ENCODE peak calls at places on chromosome 1, in nine cellular contexts. L is uterus, A is neural progenitor cell, U is GM23338, S is fibroblast of mammary gland, W is gastrocnemius medialis, X is IMR-90, T is PC-3, J is aorta. I is an unnamed sample.

GRCh38 chr1:159923203-159924024 is 1.9 kb downstream of the TAGLN2 start:
- DNase-seq in L (peak), A (no peak), U (peak), S (peak), W (peak), X (peak), T (peak), J (peak), I (peak)

GRCh38 chr1:114668784-114669561 is 876 bp downstream of the DENND2C start:
- DNase-seq in L (no peak), A (no peak), U (peak), S (peak), W (peak), X (peak), T (peak), J (no peak), I (no peak)

GRCh38 chr1:31765041-31765467 is 914 bp upstream of the ADGRB2 start:
- DNase-seq in L (no peak), A (peak), U (peak), S (peak), W (no peak), X (peak), T (peak), J (no peak), I (peak)

GRCh38 chr1:55329091-55329490 is 113.9 kb upstream of the USP24 start:
- DNase-seq in L (peak), A (no peak), U (peak), S (no peak), W (no peak), X (peak), T (no peak), J (no peak), I (no peak)

GRCh38 chr1:203534526-203534925 is 40.6 kb downstream of the OPTC start:
- DNase-seq in L (peak), A (peak), U (no peak), S (peak), W (peak), X (peak), T (peak), J (peak), I (no peak)

GRCh38 chr1:231196307-231196706 is 34.4 kb downstream of the TRIM67 start:
- DNase-seq in L (no peak), A (no peak), U (no peak), S (no peak), W (no peak), X (no peak), T (no peak), J (no peak), I (no peak)

GRCh38 chr1:102241431-102242338 is 245.0 kb upstream of the OLFM3 start:
- DNase-seq in L (no peak), A (no peak), U (no peak), S (no peak), W (no peak), X (no peak), T (no peak), J (no peak), I (no peak)

GRCh38 chr1:93635614-93636543 is 45.8 kb downstream of the BCAR3 start:
- DNase-seq in L (no peak), A (peak), U (peak), S (no peak), W (no peak), X (no peak), T (no peak), J (no peak), I (no peak)

GRCh38 chr1:154193821-154194220 is 1.9 kb upstream of the TPM3 start:
- DNase-seq in L (no peak), A (no peak), U (no peak), S (peak), W (peak), X (no peak), T (peak), J (no peak), I (no peak)

GRCh38 chr1:110176299-110176956 is 26.1 kb downstream of the SLC6A17 start:
- DNase-seq in L (no peak), A (no peak), U (no peak), S (no peak), W (no peak), X (no peak), T (no peak), J (no peak), I (no peak)

DNA sequence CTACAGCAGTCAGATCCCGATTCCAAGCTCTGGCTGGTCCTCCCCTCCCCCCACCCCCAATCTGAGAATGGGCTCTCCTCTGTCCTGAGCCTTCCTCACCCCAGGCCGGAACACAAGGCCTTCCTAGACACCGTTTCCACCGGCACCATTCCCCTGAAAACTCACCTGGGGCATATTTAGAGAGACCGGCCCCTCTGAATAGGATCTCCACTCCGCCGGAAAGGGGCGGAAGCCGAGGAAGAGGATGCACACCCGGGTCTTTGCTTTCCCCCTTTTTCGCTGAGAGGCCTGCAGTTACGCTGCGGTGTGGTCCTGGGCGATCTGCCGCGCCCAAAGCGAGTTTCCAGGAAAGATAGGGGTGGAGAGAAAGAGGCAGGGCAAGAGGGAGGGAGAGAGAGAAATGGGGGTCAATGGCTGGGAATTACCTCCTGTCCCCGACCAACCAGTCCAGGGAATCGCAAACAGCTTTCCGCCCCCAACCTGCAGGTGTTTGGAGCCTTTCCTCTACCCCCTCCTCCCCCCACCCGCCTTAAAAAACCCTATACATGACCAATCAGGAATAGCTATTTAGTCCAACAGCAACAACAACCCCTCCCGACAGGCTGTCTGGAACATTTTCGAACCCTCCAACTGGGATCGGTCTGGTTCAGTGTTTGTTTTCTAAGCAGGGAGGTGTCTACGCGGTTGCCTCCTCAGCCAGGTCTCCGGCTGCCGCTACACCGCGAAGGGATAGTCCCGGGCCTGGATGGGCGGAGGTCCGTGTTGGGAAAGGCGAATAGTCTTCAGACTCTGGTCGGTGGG is 2.8 kb downstream of the TAL1 start:
- DNase-seq in L (no peak), A (peak), U (peak), S (no peak), W (no peak), X (no peak), T (no peak), J (no peak), I (peak)
- H3K4me3 ChIP-seq in L (no peak), A (no peak), U (peak), S (no peak), W (peak), X (no peak), T (no peak), J (no peak), I (peak)

GRCh38 chr1:181021155-181021554 is 1.5 kb downstream of the STX6 start:
- DNase-seq in L (no peak), A (no peak), U (no peak), S (no peak), W (no peak), X (no peak), T (no peak), J (no peak), I (no peak)
- H3K4me3 ChIP-seq in L (no peak), A (peak), U (peak), S (peak), W (peak), X (peak), T (peak), J (peak), I (peak)

DNA sequence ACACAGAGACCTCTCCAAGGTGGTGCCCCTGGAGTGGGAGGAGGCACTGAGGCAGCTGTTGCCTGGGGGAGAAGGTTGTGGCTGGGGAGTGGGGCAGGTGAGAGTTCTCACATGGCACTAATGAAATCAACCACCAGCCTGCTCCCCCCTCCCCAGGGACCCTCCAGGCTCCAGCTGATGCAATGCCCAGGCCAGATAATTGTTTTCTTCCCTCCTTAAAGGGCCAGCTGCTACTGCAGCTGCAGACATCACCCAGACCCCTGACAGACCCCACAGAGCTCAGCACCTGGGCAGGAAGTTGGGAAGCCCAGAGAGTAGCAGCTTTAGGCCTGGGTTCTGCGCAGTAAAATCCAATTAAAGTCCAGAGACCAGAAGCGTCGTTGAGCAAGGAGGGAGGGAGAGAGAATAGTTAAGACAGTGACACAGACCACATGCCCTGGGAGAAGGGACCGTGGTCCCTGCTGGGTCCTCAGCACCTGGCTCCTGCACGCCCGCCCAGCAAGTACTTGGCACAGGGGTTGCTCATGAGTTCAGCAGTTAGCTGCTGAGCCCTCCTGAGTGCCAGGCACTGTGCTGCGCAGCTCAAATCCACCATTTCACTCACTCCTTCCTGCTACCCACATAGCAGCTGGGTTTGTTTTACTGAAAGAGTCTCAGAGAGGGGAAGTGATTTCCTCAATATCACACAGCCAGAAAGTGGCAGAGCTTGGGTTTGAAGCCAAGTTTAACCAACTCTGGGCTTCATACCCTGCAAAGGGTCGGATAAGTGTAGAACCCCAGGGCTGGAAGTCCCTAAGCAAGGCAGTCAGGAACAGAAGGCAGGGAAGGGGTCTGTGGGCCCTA is 1.9 kb downstream of the RIMS3 start:
- DNase-seq in L (no peak), A (no peak), U (no peak), S (no peak), W (no peak), X (no peak), T (no peak), J (no peak), I (peak)
- H3K4me3 ChIP-seq in L (no peak), A (no peak), U (no peak), S (no peak), W (no peak), X (no peak), T (no peak), J (no peak), I (peak)

DNA sequence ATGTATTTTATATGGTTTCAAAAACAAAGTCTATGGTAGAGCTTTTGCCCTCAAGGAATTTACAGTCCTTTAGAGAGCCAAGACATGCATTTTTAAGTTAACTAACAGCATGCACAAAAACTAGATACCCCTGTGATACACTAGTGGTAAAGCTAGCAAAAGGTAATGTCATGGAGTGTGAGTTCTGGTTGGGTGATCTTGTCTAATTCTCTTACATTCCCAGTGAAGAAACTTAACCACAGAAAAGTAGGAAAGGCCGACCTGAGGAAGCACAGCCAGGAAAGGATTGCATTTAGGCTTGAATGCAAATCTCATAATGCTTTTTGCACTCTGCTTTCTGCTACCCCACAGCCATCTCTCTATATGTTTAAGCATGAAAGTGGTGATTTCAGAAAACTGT is 202.2 kb downstream of the ROR1 start:
- DNase-seq in L (no peak), A (no peak), U (no peak), S (no peak), W (no peak), X (no peak), T (no peak), J (no peak), I (no peak)
- H3K4me3 ChIP-seq in L (no peak), A (no peak), U (no peak), S (no peak), W (no peak), X (no peak), T (no peak), J (peak), I (no peak)

GRCh38 chr1:39354572-39354971 is 136.9 kb upstream of the BMP8A start:
- DNase-seq in L (no peak), A (no peak), U (no peak), S (no peak), W (no peak), X (no peak), T (peak), J (no peak), I (no peak)
- H3K4me3 ChIP-seq in L (no peak), A (no peak), U (no peak), S (no peak), W (no peak), X (no peak), T (no peak), J (no peak), I (no peak)

DNA sequence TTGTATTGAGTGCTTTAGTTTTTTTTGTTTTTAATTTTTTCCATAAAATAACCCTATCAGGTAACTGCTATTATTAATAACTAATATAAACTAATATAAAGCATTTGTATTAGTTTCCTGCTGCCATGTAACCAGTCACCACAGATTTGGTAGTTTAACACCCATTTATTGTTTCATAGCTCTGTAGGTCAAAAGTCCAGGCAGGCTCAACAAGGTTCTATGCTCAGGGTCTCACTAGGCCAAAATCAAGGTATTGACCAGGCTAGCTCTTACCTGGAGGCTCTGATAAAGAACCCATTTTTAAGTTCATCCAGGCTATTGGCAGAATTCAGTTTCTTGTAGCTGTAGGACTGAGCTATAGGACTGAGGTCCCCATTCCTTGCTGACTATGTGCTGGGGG is 189.4 kb downstream of the DAB1 start:
- DNase-seq in L (no peak), A (no peak), U (no peak), S (no peak), W (no peak), X (no peak), T (no peak), J (no peak), I (no peak)
- H3K4me3 ChIP-seq in L (no peak), A (no peak), U (no peak), S (no peak), W (no peak), X (no peak), T (no peak), J (no peak), I (no peak)

GRCh38 chr1:228039504-228039903 is 32.7 kb downstream of the WNT3A start:
- DNase-seq in L (no peak), A (no peak), U (no peak), S (no peak), W (no peak), X (no peak), T (no peak), J (peak), I (no peak)

GRCh38 chr1:228039006-228039481 is 32.2 kb downstream of the WNT3A start:
- DNase-seq in L (no peak), A (no peak), U (no peak), S (no peak), W (no peak), X (no peak), T (no peak), J (peak), I (no peak)

GRCh38 chr1:228038387-228039005 is 31.7 kb downstream of the WNT3A start:
- DNase-seq in L (no peak), A (no peak), U (no peak), S (no peak), W (no peak), X (no peak), T (no peak), J (peak), I (no peak)

GRCh38 chr1:228036701-228037231 is 30.0 kb downstream of the WNT3A start:
- DNase-seq in L (no peak), A (peak), U (no peak), S (no peak), W (no peak), X (no peak), T (no peak), J (peak), I (no peak)

GRCh38 chr1:228037401-228038386 is 30.9 kb downstream of the WNT3A start:
- DNase-seq in L (no peak), A (peak), U (peak), S (peak), W (no peak), X (peak), T (no peak), J (peak), I (no peak)
- H3K4me3 ChIP-seq in L (no peak), A (peak), U (peak), S (no peak), W (peak), X (no peak), T (no peak), J (no peak), I (no peak)